ENCODE peak calls at places on chromosomes 16 and 17, in five cellular contexts. One of them, this sample, is unnamed.

GRCh38 chr17:27513849-27514248 is 57.6 kb downstream of the KSR1 start:
- DNase-seq in EL: no peak
- DNase-seq in stomach: no peak
- DNase-seq in dorsolateral prefrontal cortex: no peak
- DNase-seq in ELR: no peak
- DNase-seq in this sample: no peak

GRCh38 chr17:14351493-14351892 is 50.6 kb downstream of the HS3ST3B1 start:
- DNase-seq in dorsolateral prefrontal cortex: no peak
- DNase-seq in stomach: no peak
- DNase-seq in EL: peak
- DNase-seq in ELR: peak
- DNase-seq in this sample: no peak

GRCh38 chr17:48102700-48103378 is 1.6 kb upstream of the CBX1 start:
- DNase-seq in dorsolateral prefrontal cortex: no peak
- DNase-seq in stomach: no peak
- DNase-seq in ELR: peak
- DNase-seq in EL: no peak
- DNase-seq in this sample: peak

GRCh38 chr17:79573196-79573929 is 37.5 kb downstream of the RBFOX3 start:
- DNase-seq in stomach: no peak
- DNase-seq in EL: no peak
- DNase-seq in ELR: peak
- DNase-seq in dorsolateral prefrontal cortex: peak
- DNase-seq in this sample: peak

GRCh38 chr16:1174477-1175357 is 21.8 kb downstream of the CACNA1H start:
- DNase-seq in dorsolateral prefrontal cortex: no peak
- DNase-seq in EL: peak
- DNase-seq in ELR: no peak
- DNase-seq in stomach: no peak
- DNase-seq in this sample: peak

GRCh38 chr16:30750876-30751465 is 2.7 kb downstream of the PHKG2 start:
- DNase-seq in EL: no peak
- DNase-seq in ELR: no peak
- DNase-seq in stomach: no peak
- DNase-seq in dorsolateral prefrontal cortex: no peak
- DNase-seq in this sample: no peak

GRCh38 chr17:11871773-11872172 is 125.5 kb downstream of the ZNF18 start:
- DNase-seq in EL: no peak
- DNase-seq in dorsolateral prefrontal cortex: no peak
- DNase-seq in ELR: no peak
- DNase-seq in stomach: no peak
- DNase-seq in this sample: no peak

GRCh38 chr16:48963901-48964615 is 317.6 kb downstream of the CBLN1 start:
- DNase-seq in stomach: no peak
- DNase-seq in EL: peak
- DNase-seq in ELR: peak
- DNase-seq in dorsolateral prefrontal cortex: no peak
- DNase-seq in this sample: peak

GRCh38 chr16:85148959-85149358 is 36.7 kb upstream of the CIBAR2 start:
- DNase-seq in ELR: peak
- DNase-seq in stomach: no peak
- DNase-seq in dorsolateral prefrontal cortex: no peak
- DNase-seq in EL: no peak
- DNase-seq in this sample: peak

GRCh38 chr16:3094289-3095027 is 4.6 kb downstream of the ZSCAN10 start:
- DNase-seq in stomach: peak
- DNase-seq in dorsolateral prefrontal cortex: no peak
- DNase-seq in EL: peak
- DNase-seq in ELR: peak
- DNase-seq in this sample: peak

GRCh38 chr16:89583895-89584644 is 8.5 kb downstream of the CPNE7 start:
- DNase-seq in dorsolateral prefrontal cortex: no peak
- DNase-seq in stomach: no peak
- DNase-seq in ELR: no peak
- DNase-seq in EL: no peak
- DNase-seq in this sample: no peak

GRCh38 chr17:73349138-73349537 is 37.3 kb upstream of the CDC42EP4 start:
- DNase-seq in dorsolateral prefrontal cortex: peak
- DNase-seq in stomach: no peak
- DNase-seq in ELR: no peak
- DNase-seq in EL: no peak
- DNase-seq in this sample: no peak

GRCh38 chr16:13110124-13110796 is 208.9 kb downstream of the SHISA9 start:
- DNase-seq in stomach: no peak
- DNase-seq in ELR: no peak
- DNase-seq in dorsolateral prefrontal cortex: no peak
- DNase-seq in EL: no peak
- DNase-seq in this sample: no peak

GRCh38 chr17:43308999-43309398 is 75.2 kb upstream of the RNU2-1 start:
- DNase-seq in EL: no peak
- DNase-seq in stomach: no peak
- DNase-seq in ELR: no peak
- DNase-seq in dorsolateral prefrontal cortex: no peak
- DNase-seq in this sample: no peak

GRCh38 chr17:56292010-56292409 is 138.7 kb downstream of the ANKFN1 start:
- DNase-seq in EL: peak
- DNase-seq in dorsolateral prefrontal cortex: no peak
- DNase-seq in ELR: peak
- DNase-seq in stomach: no peak
- DNase-seq in this sample: peak

GRCh38 chr17:65185686-65186382 is 48.7 kb downstream of the RGS9 start:
- DNase-seq in ELR: no peak
- DNase-seq in EL: no peak
- DNase-seq in dorsolateral prefrontal cortex: no peak
- DNase-seq in stomach: no peak
- DNase-seq in this sample: no peak

GRCh38 chr17:38925263-38925995 is at the start of gene LASP1NB:
- DNase-seq in EL: no peak
- DNase-seq in dorsolateral prefrontal cortex: peak
- DNase-seq in stomach: peak
- DNase-seq in ELR: no peak
- DNase-seq in this sample: no peak

GRCh38 chr16:83355570-83356218 is 452.1 kb upstream of the HSBP1 start:
- DNase-seq in ELR: no peak
- DNase-seq in stomach: no peak
- DNase-seq in EL: no peak
- DNase-seq in dorsolateral prefrontal cortex: no peak
- DNase-seq in this sample: no peak